ENCODE peak calls at places on chromosomes 5 and 9, in six cellular contexts. One of them, this sample, is unnamed.

GRCh38 chr5:107090471-107090870 is 580.3 kb downstream of the EFNA5 start:
- DNase-seq in brain microvascular endothelial cell: no peak
- DNase-seq in pulmonary artery endothelial cell: no peak
- DNase-seq in HuH-7: no peak
- DNase-seq in NAMALWA: no peak
- DNase-seq in AML-193: no peak
- DNase-seq in this sample: no peak

GRCh38 chr5:115389799-115390382 is 93.4 kb upstream of the CCDC112 start:
- DNase-seq in NAMALWA: no peak
- DNase-seq in brain microvascular endothelial cell: no peak
- DNase-seq in HuH-7: peak; percentile 25
- DNase-seq in AML-193: no peak
- DNase-seq in pulmonary artery endothelial cell: no peak
- DNase-seq in this sample: no peak

GRCh38 chr9:5518061-5518936 is 8.0 kb downstream of the PDCD1LG2 start:
- DNase-seq in brain microvascular endothelial cell: no peak
- DNase-seq in NAMALWA: no peak
- DNase-seq in pulmonary artery endothelial cell: no peak
- DNase-seq in HuH-7: no peak
- DNase-seq in AML-193: no peak
- DNase-seq in this sample: no peak

GRCh38 chr5:124858612-124859011 is 112.2 kb upstream of the ZNF608 start:
- DNase-seq in brain microvascular endothelial cell: no peak
- DNase-seq in pulmonary artery endothelial cell: no peak
- DNase-seq in NAMALWA: no peak
- DNase-seq in AML-193: no peak
- DNase-seq in HuH-7: no peak
- DNase-seq in this sample: no peak

GRCh38 chr9:101311759-101312420 is 72.9 kb downstream of the BAAT start:
- DNase-seq in AML-193: peak; percentile 60
- DNase-seq in pulmonary artery endothelial cell: peak; percentile 44
- DNase-seq in HuH-7: peak; percentile 37
- DNase-seq in brain microvascular endothelial cell: peak; percentile 60
- DNase-seq in NAMALWA: peak; percentile 88
- DNase-seq in this sample: peak; percentile 53

GRCh38 chr9:91187311-91187964 is 174.3 kb downstream of the AUH start:
- DNase-seq in pulmonary artery endothelial cell: no peak
- DNase-seq in AML-193: no peak
- DNase-seq in HuH-7: no peak
- DNase-seq in brain microvascular endothelial cell: no peak
- DNase-seq in NAMALWA: no peak
- DNase-seq in this sample: no peak

GRCh38 chr5:141002667-141002965 is 36.3 kb downstream of the PCDHAC2 start:
- DNase-seq in HuH-7: no peak
- DNase-seq in pulmonary artery endothelial cell: no peak
- DNase-seq in AML-193: no peak
- DNase-seq in brain microvascular endothelial cell: no peak
- DNase-seq in NAMALWA: no peak
- DNase-seq in this sample: no peak

GRCh38 chr5:912356-913091 is 19.8 kb downstream of the TRIP13 start:
- DNase-seq in AML-193: no peak
- DNase-seq in NAMALWA: peak; percentile 67
- DNase-seq in brain microvascular endothelial cell: peak; percentile 100
- DNase-seq in pulmonary artery endothelial cell: peak; percentile 66
- DNase-seq in HuH-7: no peak
- DNase-seq in this sample: peak; percentile 99

GRCh38 chr9:32502459-32502858 is 23.5 kb downstream of the RIGI start:
- DNase-seq in AML-193: no peak
- DNase-seq in brain microvascular endothelial cell: peak; percentile 94
- DNase-seq in pulmonary artery endothelial cell: peak; percentile 84
- DNase-seq in NAMALWA: no peak
- DNase-seq in HuH-7: no peak
- DNase-seq in this sample: peak; percentile 84

GRCh38 chr5:53983568-53984465 is 326.6 kb downstream of the ARL15 start:
- DNase-seq in pulmonary artery endothelial cell: no peak
- DNase-seq in brain microvascular endothelial cell: no peak
- DNase-seq in NAMALWA: no peak
- DNase-seq in AML-193: no peak
- DNase-seq in HuH-7: no peak
- DNase-seq in this sample: peak; percentile 43

GRCh38 chr5:180068519-180069090 is 3.0 kb downstream of the RNF130 start:
- DNase-seq in pulmonary artery endothelial cell: no peak
- DNase-seq in AML-193: no peak
- DNase-seq in brain microvascular endothelial cell: no peak
- DNase-seq in HuH-7: no peak
- DNase-seq in NAMALWA: no peak
- DNase-seq in this sample: no peak

GRCh38 chr9:114025196-114025753 is 52.8 kb downstream of the AMBP start:
- DNase-seq in pulmonary artery endothelial cell: no peak
- DNase-seq in AML-193: no peak
- DNase-seq in NAMALWA: no peak
- DNase-seq in brain microvascular endothelial cell: no peak
- DNase-seq in HuH-7: no peak
- DNase-seq in this sample: peak; percentile 49

GRCh38 chr5:140966293-140967225 is at the start of gene PCDHAC2:
- DNase-seq in pulmonary artery endothelial cell: no peak
- DNase-seq in AML-193: no peak
- DNase-seq in brain microvascular endothelial cell: no peak
- DNase-seq in NAMALWA: no peak
- DNase-seq in HuH-7: no peak
- DNase-seq in this sample: peak; percentile 2

GRCh38 chr9:338602-339001 is 123.9 kb downstream of the DOCK8 start:
- DNase-seq in HuH-7: no peak
- DNase-seq in brain microvascular endothelial cell: no peak
- DNase-seq in NAMALWA: no peak
- DNase-seq in AML-193: no peak
- DNase-seq in pulmonary artery endothelial cell: no peak
- DNase-seq in this sample: no peak

GRCh38 chr9:86765736-86766410 is 181.4 kb downstream of the GAS1 start:
- DNase-seq in brain microvascular endothelial cell: no peak
- DNase-seq in NAMALWA: no peak
- DNase-seq in AML-193: no peak
- DNase-seq in HuH-7: no peak
- DNase-seq in pulmonary artery endothelial cell: no peak
- DNase-seq in this sample: no peak

GRCh38 chr5:144941004-144941403 is 770.3 kb downstream of the KCTD16 start:
- DNase-seq in AML-193: no peak
- DNase-seq in NAMALWA: no peak
- DNase-seq in brain microvascular endothelial cell: no peak
- DNase-seq in HuH-7: no peak
- DNase-seq in pulmonary artery endothelial cell: no peak
- DNase-seq in this sample: no peak

This sample was measured in astrocyte.